ENCODE peak calls at places on chromosomes 7 and 10, in seven cellular contexts. Z, T, L, A, M, I and K are unnamed samples.
A peak's percentile ranks its signal among the peaks of the same experiment; 100 is the strongest.

GRCh38 chr7:73732397-73732796 is 6.2 kb downstream of the ABHD11 start:
- DNase-seq in Z (no peak), T (no peak), L (no peak), A (no peak), M (no peak), I (no peak), K (no peak)

GRCh38 chr7:42661312-42661711 is 250.6 kb downstream of the C7orf25 start:
- DNase-seq in Z (no peak), T (no peak), L (peak; percentile 61), A (no peak), M (no peak), I (no peak), K (no peak)

GRCh38 chr10:99815611-99816010 is 33.2 kb downstream of the ABCC2 start:
- DNase-seq in Z (no peak), T (no peak), L (no peak), A (no peak), M (no peak), I (no peak), K (no peak)

GRCh38 chr7:30510124-30511074 is 5.8 kb upstream of the GGCT start:
- DNase-seq in Z (peak; percentile 35), T (no peak), L (peak; percentile 64), A (peak; percentile 42), M (no peak), I (peak; percentile 28), K (no peak)

GRCh38 chr10:79353000-79353406 is 5.7 kb downstream of the PPIF start:
- DNase-seq in Z (peak; percentile 74), T (no peak), L (no peak), A (no peak), M (peak; percentile 74), I (no peak), K (no peak)

GRCh38 chr7:130912086-130912909 is 178.3 kb upstream of the KLF14 start:
- DNase-seq in Z (no peak), T (no peak), L (peak; percentile 81), A (peak; percentile 69), M (no peak), I (no peak), K (no peak)

GRCh38 chr7:151844080-151844827 is 32.7 kb downstream of the PRKAG2 start:
- DNase-seq in Z (peak; percentile 23), T (no peak), L (no peak), A (peak; percentile 90), M (no peak), I (no peak), K (no peak)

GRCh38 chr10:124386186-124387077 is 32.3 kb downstream of the OAT start:
- DNase-seq in Z (no peak), T (peak; percentile 69), L (no peak), A (no peak), M (peak; percentile 73), I (no peak), K (no peak)

GRCh38 chr10:59098811-59099452 is 77.5 kb upstream of the PHYHIPL start:
- DNase-seq in Z (no peak), T (no peak), L (no peak), A (no peak), M (no peak), I (no peak), K (no peak)

GRCh38 chr10:21281765-21282484 is 243.6 kb downstream of the SKIDA1 start:
- DNase-seq in Z (no peak), T (no peak), L (no peak), A (no peak), M (no peak), I (no peak), K (no peak)

GRCh38 chr7:165661-166369 is 26.6 kb upstream of the FAM20C start:
- DNase-seq in Z (peak; percentile 58), T (no peak), L (no peak), A (no peak), M (no peak), I (no peak), K (no peak)

GRCh38 chr10:131568866-131569265 is 257.3 kb upstream of the TCERG1L start:
- DNase-seq in Z (no peak), T (no peak), L (no peak), A (no peak), M (peak; percentile 63), I (no peak), K (no peak)

GRCh38 chr7:39951156-39951942 is 1.3 kb downstream of the CDK13 start:
- DNase-seq in Z (peak; percentile 68), T (peak; percentile 91), L (peak; percentile 73), A (peak; percentile 47), M (peak; percentile 82), I (peak; percentile 67), K (peak; percentile 59)

GRCh38 chr10:271201-271600 is 135.9 kb downstream of the ZMYND11 start:
- DNase-seq in Z (no peak), T (no peak), L (no peak), A (no peak), M (no peak), I (no peak), K (no peak)

GRCh38 chr10:13206546-13207443 is 27.4 kb downstream of the UCMA start:
- DNase-seq in Z (no peak), T (no peak), L (peak; percentile 49), A (peak; percentile 6), M (no peak), I (no peak), K (no peak)

GRCh38 chr7:574661-575395 is 55.2 kb upstream of the PDGFA start:
- DNase-seq in Z (no peak), T (no peak), L (no peak), A (no peak), M (no peak), I (peak; percentile 17), K (peak; percentile 54)

GRCh38 chr10:80197972-80198591 is 7.3 kb downstream of the ANXA11 start:
- DNase-seq in Z (no peak), T (no peak), L (no peak), A (no peak), M (no peak), I (no peak), K (no peak)

GRCh38 chr7:9645756-9646155 is 1212.3 kb downstream of the NXPH1 start:
- DNase-seq in Z (no peak), T (no peak), L (no peak), A (no peak), M (no peak), I (no peak), K (no peak)

GRCh38 chr10:852386-852785 is 79.1 kb downstream of the LARP4B start:
- DNase-seq in Z (no peak), T (no peak), L (no peak), A (peak; percentile 14), M (no peak), I (no peak), K (no peak)

GRCh38 chr10:132994371-132994796 is 52.0 kb upstream of the CFAP46 start:
- DNase-seq in Z (no peak), T (no peak), L (no peak), A (no peak), M (no peak), I (no peak), K (no peak)

GRCh38 chr7:130276796-130277762 is 10.4 kb downstream of the CPA2 start:
- DNase-seq in Z (no peak), T (no peak), L (no peak), A (no peak), M (no peak), I (no peak), K (no peak)

GRCh38 chr7:70301673-70302072 is 703.4 kb downstream of the AUTS2 start:
- DNase-seq in Z (no peak), T (no peak), L (no peak), A (no peak), M (no peak), I (no peak), K (no peak)

GRCh38 chr7:143393267-143394041 is 12.3 kb downstream of the ZYX start:
- DNase-seq in Z (no peak), T (no peak), L (no peak), A (peak; percentile 87), M (no peak), I (no peak), K (no peak)
- TF ChIP-seq POLR2AphosphoS5 in Z (peak; percentile 25), T (no peak), L (no peak), A (no peak), M (no peak), I (no peak), K (no peak)

GRCh38 chr7:133051066-133051465 is 30.8 kb downstream of the CHCHD3 start:
- DNase-seq in Z (no peak), T (no peak), L (no peak), A (no peak), M (no peak), I (no peak), K (no peak)
- H3K4me3 ChIP-seq in Z (no peak overlapping the region), T (no peak overlapping the region), L (no peak overlapping the region), A (no peak overlapping the region), M (no peak overlapping the region), I (no peak overlapping the region), K (no peak overlapping the region)

DNA sequence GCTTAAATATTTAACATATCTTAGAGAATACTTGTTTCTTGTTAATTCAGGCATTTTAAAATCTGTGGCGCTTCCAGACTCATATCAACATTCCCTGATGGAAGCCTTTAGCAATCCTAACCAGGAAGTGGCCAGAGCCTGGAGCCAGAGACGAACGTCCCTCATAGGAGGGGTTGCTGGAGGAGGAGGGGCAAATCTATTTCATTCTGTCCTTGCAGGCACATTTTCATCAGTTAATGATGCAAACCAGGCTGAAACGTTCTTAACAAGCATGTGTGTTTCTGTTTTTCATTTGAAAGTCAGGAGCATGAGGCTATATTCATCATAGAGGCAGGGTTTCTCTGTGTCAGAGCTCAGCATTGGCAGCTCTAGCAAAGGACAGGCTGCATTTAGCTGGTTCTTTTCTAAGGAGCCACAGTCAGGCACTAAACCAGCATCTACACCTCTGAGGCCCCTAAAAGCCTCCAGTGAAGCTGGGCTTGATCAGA is 17.8 kb upstream of the IFIT2 start:
- DNase-seq in Z (no peak), T (no peak), L (peak; percentile 44), A (peak; percentile 16), M (no peak), I (peak; percentile 28), K (no peak)
- TF ChIP-seq POLR2AphosphoS5 in Z (no peak), T (peak; percentile 45), L (no peak), A (peak; percentile 37), M (peak; percentile 39), I (no peak), K (no peak)

GRCh38 chr10:29120216-29120615 is 168.7 kb upstream of the LYZL1 start:
- DNase-seq in Z (no peak), T (no peak), L (no peak), A (no peak), M (no peak), I (no peak), K (no peak)
- H3K4me3 ChIP-seq in Z (no peak overlapping the region), T (no peak overlapping the region), L (no peak overlapping the region), A (no peak overlapping the region), M (no peak overlapping the region), I (no peak overlapping the region), K (no peak overlapping the region)

GRCh38 chr10:114271779-114272167 is 32.7 kb downstream of the VWA2 start:
- DNase-seq in Z (no peak), T (no peak), L (peak; percentile 76), A (no peak), M (no peak), I (no peak), K (no peak)
- TF ChIP-seq POLR2AphosphoS5 in Z (no peak), T (peak; percentile 29), L (peak; percentile 55), A (no peak), M (peak; percentile 68), I (peak; percentile 53), K (peak; percentile 18)